ENCODE peak calls at places on chromosomes 2 and 18, in nine cellular contexts. One of them, this sample, is unnamed.

GRCh38 chr2:189581354-189582139 is 961 bp upstream of the SLC40A1 start:
- DNase-seq in cerebellar nuclear complex: no peak
- DNase-seq in T-cell: no peak
- DNase-seq in SK-N-MC: no peak
- DNase-seq in endodermal cell: peak; percentile 83
- DNase-seq in tibial nerve: no peak
- DNase-seq in G401: no peak
- DNase-seq in NCI-H69: no peak
- DNase-seq in astrocyte of the spinal cord: no peak
- DNase-seq in this sample: peak; percentile 75

GRCh38 chr2:184824597-184824996 is 226.3 kb downstream of the ZNF804A start:
- DNase-seq in SK-N-MC: no peak
- DNase-seq in endodermal cell: peak; percentile 63
- DNase-seq in cerebellar nuclear complex: no peak
- DNase-seq in G401: no peak
- DNase-seq in NCI-H69: no peak
- DNase-seq in tibial nerve: no peak
- DNase-seq in T-cell: no peak
- DNase-seq in astrocyte of the spinal cord: no peak
- DNase-seq in this sample: no peak

GRCh38 chr2:15750822-15751221 is 159.2 kb downstream of the DDX1 start:
- DNase-seq in G401: no peak
- DNase-seq in endodermal cell: peak; percentile 14
- DNase-seq in SK-N-MC: no peak
- DNase-seq in NCI-H69: no peak
- DNase-seq in astrocyte of the spinal cord: no peak
- DNase-seq in tibial nerve: no peak
- DNase-seq in cerebellar nuclear complex: no peak
- DNase-seq in T-cell: no peak
- DNase-seq in this sample: no peak

GRCh38 chr2:213246665-213247281 is 37.5 kb upstream of the SPAG16 start:
- DNase-seq in endodermal cell: peak; percentile 71
- DNase-seq in NCI-H69: peak; percentile 51
- DNase-seq in tibial nerve: no peak
- DNase-seq in cerebellar nuclear complex: no peak
- DNase-seq in SK-N-MC: no peak
- DNase-seq in astrocyte of the spinal cord: peak; percentile 59
- DNase-seq in G401: peak; percentile 44
- DNase-seq in T-cell: peak; percentile 37
- DNase-seq in this sample: peak; percentile 69

GRCh38 chr2:218962859-218963492 is 3.5 kb downstream of the CDK5R2 start:
- DNase-seq in endodermal cell: peak; percentile 99
- DNase-seq in SK-N-MC: no peak
- DNase-seq in astrocyte of the spinal cord: peak; percentile 48
- DNase-seq in tibial nerve: no peak
- DNase-seq in G401: peak; percentile 97
- DNase-seq in T-cell: peak; percentile 48
- DNase-seq in cerebellar nuclear complex: peak; percentile 95
- DNase-seq in NCI-H69: peak; percentile 96
- DNase-seq in this sample: no peak

GRCh38 chr2:149743842-149744468 is 156.4 kb upstream of the MMADHC start:
- DNase-seq in T-cell: no peak
- DNase-seq in SK-N-MC: no peak
- DNase-seq in G401: no peak
- DNase-seq in endodermal cell: no peak
- DNase-seq in cerebellar nuclear complex: no peak
- DNase-seq in astrocyte of the spinal cord: peak; percentile 89
- DNase-seq in tibial nerve: no peak
- DNase-seq in NCI-H69: peak; percentile 21
- DNase-seq in this sample: no peak

GRCh38 chr2:44942304-44943030 is 965 bp downstream of the SIX3 start:
- DNase-seq in T-cell: no peak
- DNase-seq in SK-N-MC: no peak
- DNase-seq in endodermal cell: peak; percentile 56
- DNase-seq in astrocyte of the spinal cord: no peak
- DNase-seq in G401: no peak
- DNase-seq in tibial nerve: no peak
- DNase-seq in NCI-H69: peak; percentile 47
- DNase-seq in cerebellar nuclear complex: no peak
- DNase-seq in this sample: no peak

GRCh38 chr2:54161660-54162059 is 46.2 kb downstream of the ACYP2 start:
- DNase-seq in T-cell: no peak
- DNase-seq in tibial nerve: no peak
- DNase-seq in G401: no peak
- DNase-seq in NCI-H69: no peak
- DNase-seq in cerebellar nuclear complex: no peak
- DNase-seq in endodermal cell: no peak
- DNase-seq in SK-N-MC: no peak
- DNase-seq in astrocyte of the spinal cord: peak; percentile 19
- DNase-seq in this sample: peak; percentile 2

GRCh38 chr2:181140414-181140813 is 160.0 kb downstream of the UBE2E3 start:
- DNase-seq in endodermal cell: no peak
- DNase-seq in T-cell: no peak
- DNase-seq in astrocyte of the spinal cord: peak; percentile 20
- DNase-seq in G401: peak; percentile 4
- DNase-seq in NCI-H69: peak; percentile 93
- DNase-seq in SK-N-MC: no peak
- DNase-seq in tibial nerve: no peak
- DNase-seq in cerebellar nuclear complex: no peak
- DNase-seq in this sample: no peak

GRCh38 chr2:10514743-10515142 is 66.6 kb upstream of the ODC1 start:
- DNase-seq in endodermal cell: no peak
- DNase-seq in tibial nerve: no peak
- DNase-seq in NCI-H69: no peak
- DNase-seq in SK-N-MC: no peak
- DNase-seq in G401: no peak
- DNase-seq in T-cell: no peak
- DNase-seq in astrocyte of the spinal cord: peak; percentile 94
- DNase-seq in cerebellar nuclear complex: no peak
- DNase-seq in this sample: peak; percentile 70

GRCh38 chr2:137966043-137966442 is 1.8 kb downstream of the HNMT start:
- DNase-seq in endodermal cell: no peak
- DNase-seq in astrocyte of the spinal cord: no peak
- DNase-seq in T-cell: no peak
- DNase-seq in NCI-H69: no peak
- DNase-seq in G401: no peak
- DNase-seq in cerebellar nuclear complex: no peak
- DNase-seq in SK-N-MC: no peak
- DNase-seq in tibial nerve: no peak
- DNase-seq in this sample: no peak

GRCh38 chr18:62539284-62540168 is 16.7 kb downstream of the ZCCHC2 start:
- DNase-seq in G401: no peak
- DNase-seq in astrocyte of the spinal cord: no peak
- DNase-seq in tibial nerve: no peak
- DNase-seq in endodermal cell: no peak
- DNase-seq in T-cell: no peak
- DNase-seq in NCI-H69: no peak
- DNase-seq in cerebellar nuclear complex: no peak
- DNase-seq in SK-N-MC: no peak
- DNase-seq in this sample: no peak